ENCODE peak calls at places on chromosomes 7 and 10, in eight cellular contexts. One of them, this sample, is unnamed.

GRCh38 chr7:74289018-74289659 is at the start of gene CLIP2:
- DNase-seq in adipocyte: peak; percentile 94
- DNase-seq in Peyer's patch: peak; percentile 93
- DNase-seq in esophagus squamous epithelium: no peak
- DNase-seq in left lung: peak; percentile 84
- DNase-seq in GM23248: peak; percentile 95
- DNase-seq in HCT116: peak; percentile 54
- DNase-seq in H9: peak; percentile 83
- DNase-seq in this sample: peak; percentile 85

GRCh38 chr7:480531-481218 is 39.0 kb downstream of the PDGFA start:
- DNase-seq in adipocyte: no peak
- DNase-seq in Peyer's patch: peak; percentile 37
- DNase-seq in esophagus squamous epithelium: no peak
- DNase-seq in left lung: peak; percentile 35
- DNase-seq in GM23248: no peak
- DNase-seq in HCT116: no peak
- DNase-seq in H9: no peak
- DNase-seq in this sample: no peak

GRCh38 chr7:14934831-14935230 is 32.3 kb upstream of the DGKB start:
- DNase-seq in adipocyte: no peak
- DNase-seq in Peyer's patch: no peak
- DNase-seq in esophagus squamous epithelium: no peak
- DNase-seq in left lung: no peak
- DNase-seq in GM23248: no peak
- DNase-seq in HCT116: no peak
- DNase-seq in H9: no peak
- DNase-seq in this sample: no peak

GRCh38 chr7:27704407-27705199 is 35.4 kb upstream of the TAX1BP1 start:
- DNase-seq in adipocyte: no peak
- DNase-seq in Peyer's patch: no peak
- DNase-seq in esophagus squamous epithelium: no peak
- DNase-seq in left lung: no peak
- DNase-seq in GM23248: no peak
- DNase-seq in HCT116: no peak
- DNase-seq in H9: no peak
- DNase-seq in this sample: no peak

GRCh38 chr7:38215115-38215514 is 37.1 kb downstream of the STARD3NL start:
- DNase-seq in adipocyte: no peak
- DNase-seq in Peyer's patch: no peak
- DNase-seq in esophagus squamous epithelium: no peak
- DNase-seq in left lung: no peak
- DNase-seq in GM23248: peak; percentile 49
- DNase-seq in HCT116: no peak
- DNase-seq in H9: no peak
- DNase-seq in this sample: no peak

GRCh38 chr10:99791831-99792230 is 9.4 kb downstream of the ABCC2 start:
- DNase-seq in adipocyte: no peak
- DNase-seq in Peyer's patch: no peak
- DNase-seq in esophagus squamous epithelium: no peak
- DNase-seq in left lung: no peak
- DNase-seq in GM23248: no peak
- DNase-seq in HCT116: no peak
- DNase-seq in H9: no peak
- DNase-seq in this sample: no peak

GRCh38 chr10:14477408-14477710 is 146.6 kb upstream of the FRMD4A start:
- DNase-seq in adipocyte: no peak
- DNase-seq in Peyer's patch: no peak
- DNase-seq in esophagus squamous epithelium: no peak
- DNase-seq in left lung: no peak
- DNase-seq in GM23248: peak; percentile 72
- DNase-seq in HCT116: no peak
- DNase-seq in H9: no peak
- DNase-seq in this sample: peak; percentile 43

GRCh38 chr10:126646101-126646500 is 24.4 kb downstream of the C10orf90 start:
- DNase-seq in adipocyte: peak; percentile 20
- DNase-seq in Peyer's patch: no peak
- DNase-seq in esophagus squamous epithelium: no peak
- DNase-seq in left lung: no peak
- DNase-seq in GM23248: peak; percentile 57
- DNase-seq in HCT116: no peak
- DNase-seq in H9: no peak
- DNase-seq in this sample: no peak

GRCh38 chr7:3120513-3120912 is 76.8 kb upstream of the CARD11 start:
- DNase-seq in adipocyte: no peak
- DNase-seq in Peyer's patch: no peak
- DNase-seq in esophagus squamous epithelium: no peak
- DNase-seq in left lung: no peak
- DNase-seq in GM23248: no peak
- DNase-seq in HCT116: no peak
- DNase-seq in H9: no peak
- DNase-seq in this sample: no peak

GRCh38 chr7:3117488-3118228 is 74.0 kb upstream of the CARD11 start:
- DNase-seq in adipocyte: no peak
- DNase-seq in Peyer's patch: no peak
- DNase-seq in esophagus squamous epithelium: no peak
- DNase-seq in left lung: no peak
- DNase-seq in GM23248: no peak
- DNase-seq in HCT116: no peak
- DNase-seq in H9: no peak
- DNase-seq in this sample: no peak

GRCh38 chr7:3114917-3115316 is 71.2 kb upstream of the CARD11 start:
- DNase-seq in adipocyte: no peak
- DNase-seq in Peyer's patch: no peak
- DNase-seq in esophagus squamous epithelium: no peak
- DNase-seq in left lung: no peak
- DNase-seq in GM23248: no peak
- DNase-seq in HCT116: no peak
- DNase-seq in H9: no peak
- DNase-seq in this sample: no peak

DNA sequence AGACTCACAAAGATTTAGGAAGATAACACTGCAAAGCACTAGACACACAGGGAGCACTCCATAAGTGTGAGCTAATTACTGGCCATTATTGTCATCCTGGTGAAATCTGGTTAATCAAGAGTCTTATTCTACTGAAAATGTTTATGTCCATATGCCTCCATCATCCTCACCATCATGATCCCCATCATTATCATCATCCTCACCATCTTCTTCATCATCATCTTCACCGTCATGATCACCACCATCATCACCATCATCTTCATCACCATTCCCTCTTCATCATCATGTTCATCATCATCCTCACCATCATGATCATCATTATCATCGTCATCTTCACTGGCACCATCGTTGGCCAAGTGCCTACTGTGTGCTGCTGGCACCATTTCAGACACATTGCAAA is 76.3 kb upstream of the CARD11 start:
- DNase-seq in adipocyte: no peak
- DNase-seq in Peyer's patch: no peak
- DNase-seq in esophagus squamous epithelium: no peak
- DNase-seq in left lung: no peak
- DNase-seq in GM23248: no peak
- DNase-seq in HCT116: no peak
- DNase-seq in H9: no peak
- DNase-seq in this sample: no peak
- H3K27me3 ChIP-seq in adipocyte: no peaks in the 10 kb centered on the region
- H3K27me3 ChIP-seq in Peyer's patch: no peaks in the 10 kb centered on the region
- H3K27me3 ChIP-seq in esophagus squamous epithelium: no peaks in the 10 kb centered on the region
- H3K27me3 ChIP-seq in left lung: peaks cover 3% of the 10 kb centered on the region
- H3K27me3 ChIP-seq in GM23248: no peaks in the 10 kb centered on the region
- H3K27me3 ChIP-seq in HCT116: peaks cover 27% of the 10 kb centered on the region
- H3K27me3 ChIP-seq in H9: no peaks in the 10 kb centered on the region
- H3K27me3 ChIP-seq in this sample: no peaks in the 10 kb centered on the region

GRCh38 chr7:155833651-155834050 is 21.4 kb upstream of the SHH start:
- DNase-seq in adipocyte: no peak
- DNase-seq in Peyer's patch: peak; percentile 23
- DNase-seq in esophagus squamous epithelium: no peak
- DNase-seq in left lung: no peak
- DNase-seq in GM23248: no peak
- DNase-seq in HCT116: no peak
- DNase-seq in H9: no peak
- DNase-seq in this sample: no peak

GRCh38 chr7:155835446-155836215 is 23.4 kb upstream of the SHH start:
- DNase-seq in adipocyte: no peak
- DNase-seq in Peyer's patch: peak; percentile 26
- DNase-seq in esophagus squamous epithelium: no peak
- DNase-seq in left lung: no peak
- DNase-seq in GM23248: no peak
- DNase-seq in HCT116: no peak
- DNase-seq in H9: no peak
- DNase-seq in this sample: no peak

GRCh38 chr7:155836216-155837125 is 24.2 kb upstream of the SHH start:
- DNase-seq in adipocyte: no peak
- DNase-seq in Peyer's patch: peak; percentile 42
- DNase-seq in esophagus squamous epithelium: no peak
- DNase-seq in left lung: no peak
- DNase-seq in GM23248: no peak
- DNase-seq in HCT116: no peak
- DNase-seq in H9: no peak
- DNase-seq in this sample: no peak

GRCh38 chr7:155832581-155832981 is 20.3 kb upstream of the SHH start:
- DNase-seq in adipocyte: no peak
- DNase-seq in Peyer's patch: peak; percentile 15
- DNase-seq in esophagus squamous epithelium: no peak
- DNase-seq in left lung: no peak
- DNase-seq in GM23248: no peak
- DNase-seq in HCT116: no peak
- DNase-seq in H9: no peak
- DNase-seq in this sample: no peak

DNA sequence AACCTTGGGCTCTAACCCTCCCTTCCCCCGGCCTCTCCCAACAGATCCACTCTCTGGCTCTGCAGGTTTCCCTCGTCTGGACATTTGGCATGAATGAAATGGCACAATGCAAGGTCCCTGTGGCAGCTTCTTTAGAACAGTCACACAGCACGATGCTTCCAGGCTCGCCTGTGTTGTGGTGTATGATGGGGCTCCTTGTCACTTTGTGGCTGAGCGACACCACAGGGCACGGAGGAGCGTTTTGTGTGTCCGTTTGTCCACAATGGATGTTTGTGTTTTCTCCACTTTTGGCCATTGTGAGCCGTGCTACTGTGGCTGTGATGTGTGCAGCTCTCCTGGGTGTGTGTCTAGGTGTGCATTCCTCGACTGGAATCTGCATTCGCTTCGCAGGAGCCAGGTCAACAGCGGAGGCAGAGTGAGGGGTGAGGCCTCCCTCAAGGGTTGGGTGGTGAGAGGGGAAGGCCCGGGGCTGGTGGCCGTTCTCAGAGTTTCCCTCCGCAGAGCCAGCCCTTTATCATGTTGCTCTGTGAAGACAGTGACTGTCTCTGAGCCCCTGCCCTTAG is 22.3 kb upstream of the SHH start:
- DNase-seq in adipocyte: no peak
- DNase-seq in Peyer's patch: peak; percentile 20
- DNase-seq in esophagus squamous epithelium: no peak
- DNase-seq in left lung: no peak
- DNase-seq in GM23248: no peak
- DNase-seq in HCT116: no peak
- DNase-seq in H9: no peak
- DNase-seq in this sample: no peak
- H3K27me3 ChIP-seq in adipocyte: peaks cover 23% of the 10 kb centered on the region
- H3K27me3 ChIP-seq in Peyer's patch: no peaks in the 10 kb centered on the region
- H3K27me3 ChIP-seq in esophagus squamous epithelium: no peaks in the 10 kb centered on the region
- H3K27me3 ChIP-seq in left lung: no peaks in the 10 kb centered on the region
- H3K27me3 ChIP-seq in GM23248: no peaks in the 10 kb centered on the region
- H3K27me3 ChIP-seq in HCT116: no peaks in the 10 kb centered on the region
- H3K27me3 ChIP-seq in H9: no peaks in the 10 kb centered on the region
- H3K27me3 ChIP-seq in this sample: no peaks in the 10 kb centered on the region

GRCh38 chr10:104678658-104679057 is 37.6 kb downstream of the SORCS3 start:
- DNase-seq in adipocyte: no peak
- DNase-seq in Peyer's patch: no peak
- DNase-seq in esophagus squamous epithelium: no peak
- DNase-seq in left lung: no peak
- DNase-seq in GM23248: no peak
- DNase-seq in HCT116: no peak
- DNase-seq in H9: no peak
- DNase-seq in this sample: no peak
- H3K27me3 ChIP-seq in adipocyte: peaks cover 6% of the 10 kb centered on the region
- H3K27me3 ChIP-seq in Peyer's patch: no peaks in the 10 kb centered on the region
- H3K27me3 ChIP-seq in esophagus squamous epithelium: no peaks in the 10 kb centered on the region
- H3K27me3 ChIP-seq in left lung: no peaks in the 10 kb centered on the region
- H3K27me3 ChIP-seq in GM23248: peaks cover 3% of the 10 kb centered on the region
- H3K27me3 ChIP-seq in HCT116: peaks cover 57% of the 10 kb centered on the region
- H3K27me3 ChIP-seq in H9: no peaks in the 10 kb centered on the region
- H3K27me3 ChIP-seq in this sample: peaks cover 2% of the 10 kb centered on the region

GRCh38 chr10:78223088-78223487 is 189.4 kb downstream of the RPS24 start:
- DNase-seq in adipocyte: no peak
- DNase-seq in Peyer's patch: no peak
- DNase-seq in esophagus squamous epithelium: no peak
- DNase-seq in left lung: no peak
- DNase-seq in GM23248: no peak
- DNase-seq in HCT116: no peak
- DNase-seq in H9: no peak
- DNase-seq in this sample: no peak
- H3K27me3 ChIP-seq in adipocyte: no peaks in the 10 kb centered on the region
- H3K27me3 ChIP-seq in Peyer's patch: no peaks in the 10 kb centered on the region
- H3K27me3 ChIP-seq in esophagus squamous epithelium: no peaks in the 10 kb centered on the region
- H3K27me3 ChIP-seq in left lung: no peaks in the 10 kb centered on the region
- H3K27me3 ChIP-seq in GM23248: no peaks in the 10 kb centered on the region
- H3K27me3 ChIP-seq in HCT116: peaks cover 4% of the 10 kb centered on the region
- H3K27me3 ChIP-seq in H9: no peaks in the 10 kb centered on the region
- H3K27me3 ChIP-seq in this sample: no peaks in the 10 kb centered on the region

DNA sequence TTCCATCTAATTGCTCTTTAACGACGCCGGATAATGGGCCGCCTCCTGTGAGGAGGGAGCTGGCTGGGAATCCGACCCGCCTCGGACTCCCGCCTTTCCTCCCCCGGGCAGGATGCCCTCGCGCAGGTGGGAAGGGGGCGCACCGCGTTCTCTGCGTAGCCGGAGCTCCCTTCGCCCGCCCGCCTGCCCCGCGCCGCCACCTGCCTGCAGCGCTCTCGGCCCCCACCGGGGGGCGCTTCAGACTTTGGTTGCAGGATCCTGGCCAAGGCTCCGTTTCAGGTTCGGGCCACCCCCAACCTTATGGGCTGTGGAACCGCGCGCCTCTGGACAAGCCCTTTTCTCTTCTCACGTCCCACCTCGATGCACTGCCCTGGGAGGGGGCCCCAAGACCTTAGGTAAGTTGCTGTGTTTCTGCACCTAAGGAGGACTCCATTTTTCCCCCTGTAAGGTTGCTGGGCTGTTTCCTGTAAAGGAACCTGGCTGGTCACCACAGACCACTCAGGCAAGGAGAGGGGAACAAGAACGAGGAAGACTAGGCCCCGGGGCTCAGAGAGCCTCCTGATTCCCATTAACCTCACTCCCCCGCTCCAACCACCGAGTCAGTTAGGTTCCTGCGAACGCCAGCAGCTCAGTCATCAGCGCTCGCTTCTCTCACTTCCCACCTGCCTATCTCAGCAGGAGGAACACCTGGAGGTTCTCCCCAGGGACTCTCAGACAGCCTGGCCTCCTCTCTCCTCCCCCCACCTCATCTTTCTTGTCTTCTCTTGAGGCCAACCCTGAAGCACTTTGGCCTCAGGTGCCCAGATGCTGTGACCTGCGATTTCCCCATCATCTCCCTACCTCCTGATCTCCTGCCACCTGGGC is 11.4 kb upstream of the KAZALD1 start:
- DNase-seq in adipocyte: peak; percentile 82
- DNase-seq in Peyer's patch: peak; percentile 85
- DNase-seq in esophagus squamous epithelium: no peak
- DNase-seq in left lung: peak; percentile 55
- DNase-seq in GM23248: peak; percentile 65
- DNase-seq in HCT116: no peak
- DNase-seq in H9: peak; percentile 90
- DNase-seq in this sample: peak; percentile 60
- H3K27me3 ChIP-seq in adipocyte: peaks cover 27% of the 10 kb centered on the region
- H3K27me3 ChIP-seq in Peyer's patch: peaks cover 9% of the 10 kb centered on the region
- H3K27me3 ChIP-seq in esophagus squamous epithelium: peaks cover 25% of the 10 kb centered on the region
- H3K27me3 ChIP-seq in left lung: peaks cover 39% of the 10 kb centered on the region
- H3K27me3 ChIP-seq in GM23248: peaks cover 22% of the 10 kb centered on the region
- H3K27me3 ChIP-seq in HCT116: no peaks in the 10 kb centered on the region
- H3K27me3 ChIP-seq in H9: peaks cover 48% of the 10 kb centered on the region
- H3K27me3 ChIP-seq in this sample: no peaks in the 10 kb centered on the region

This sample was measured in MG63.